ENCODE peak calls at places on chromosomes 7 and 10, in five cellular contexts. D is H9, A is mesenchymal stem cell, T is H1, C is trophoblast cell. K is an unnamed sample.

GRCh38 chr10:108424656-108425055 is 1260.2 kb upstream of the SORCS1 start:
- DNase-seq in D (no peak), A (peak), T (no peak), C (no peak), K (no peak)

GRCh38 chr7:155052982-155053381 is 17.1 kb upstream of the HTR5A start:
- DNase-seq in D (no peak), A (no peak), T (no peak), C (peak), K (no peak)

GRCh38 chr7:15305002-15305600 is 256.7 kb downstream of the AGMO start:
- DNase-seq in D (peak), A (peak), T (no peak), C (peak), K (peak)

GRCh38 chr7:98616381-98617050 is 569 bp upstream of the NPTX2 start:
- DNase-seq in D (peak), A (no peak), T (no peak), C (no peak), K (no peak)

GRCh38 chr7:151020231-151020630 is 4.1 kb downstream of the ATG9B start:
- DNase-seq in D (peak), A (peak), T (no peak), C (no peak), K (no peak)

GRCh38 chr7:27151341-27151944 is 940 bp downstream of the HOXA3 start:
- DNase-seq in D (no peak), A (no peak), T (no peak), C (no peak), K (no peak)

GRCh38 chr10:63684257-63684936 is 163.2 kb downstream of the REEP3 start:
- DNase-seq in D (no peak), A (no peak), T (no peak), C (no peak), K (no peak)

GRCh38 chr10:62582804-62583208 is 208.6 kb downstream of the ZNF365 start:
- DNase-seq in D (no peak), A (peak), T (no peak), C (peak), K (no peak)

GRCh38 chr7:38368191-38368605 is 94.8 kb upstream of the TARP start:
- DNase-seq in D (peak), A (peak), T (peak), C (peak), K (peak)

GRCh38 chr7:137591444-137591843 is 247.9 kb upstream of the PTN start:
- DNase-seq in D (peak), A (peak), T (no peak), C (no peak), K (no peak)

GRCh38 chr7:140587243-140587642 is 53.4 kb downstream of the DENND2A start:
- DNase-seq in D (no peak), A (no peak), T (no peak), C (no peak), K (no peak)

GRCh38 chr7:1291846-1292765 is 59.4 kb downstream of the UNCX start:
- DNase-seq in D (no peak), A (no peak), T (no peak), C (no peak), K (no peak)

GRCh38 chr10:123348721-123349120 is 194.5 kb downstream of the BUB3 start:
- DNase-seq in D (no peak), A (no peak), T (no peak), C (no peak), K (no peak)

GRCh38 chr10:101576229-101576863 is 11.7 kb downstream of the POLL start:
- DNase-seq in D (no peak), A (peak), T (no peak), C (peak), K (no peak)

GRCh38 chr10:69425513-69426298 is 9.0 kb upstream of the TACR2 start:
- DNase-seq in D (no peak), A (no peak), T (no peak), C (peak), K (no peak)

GRCh38 chr7:158246960-158247673 is 340.5 kb downstream of the PTPRN2 start:
- DNase-seq in D (peak), A (no peak), T (no peak), C (no peak), K (no peak)

GRCh38 chr7:41996381-41997035 is 240.5 kb downstream of the GLI3 start:
- DNase-seq in D (no peak), A (peak), T (no peak), C (peak), K (no peak)

GRCh38 chr7:47283497-47284131 is 298.3 kb downstream of the TNS3 start:
- DNase-seq in D (no peak), A (no peak), T (no peak), C (peak), K (no peak)

GRCh38 chr7:37285701-37286475 is 162.8 kb downstream of the ELMO1 start:
- DNase-seq in D (no peak), A (no peak), T (no peak), C (no peak), K (no peak)

GRCh38 chr7:148712610-148713330 is 14.1 kb downstream of the CUL1 start:
- DNase-seq in D (no peak), A (no peak), T (no peak), C (peak), K (no peak)

GRCh38 chr10:14039968-14040668 is 290.6 kb downstream of the FRMD4A start:
- DNase-seq in D (no peak), A (peak), T (no peak), C (peak), K (no peak)

GRCh38 chr10:34911661-34912205 is 96.6 kb upstream of the PARD3 start:
- DNase-seq in D (no peak), A (no peak), T (no peak), C (no peak), K (no peak)

GRCh38 chr10:79303631-79304478 is 43.4 kb upstream of the PPIF start:
- DNase-seq in D (no peak), A (no peak), T (no peak), C (no peak), K (no peak)

DNA sequence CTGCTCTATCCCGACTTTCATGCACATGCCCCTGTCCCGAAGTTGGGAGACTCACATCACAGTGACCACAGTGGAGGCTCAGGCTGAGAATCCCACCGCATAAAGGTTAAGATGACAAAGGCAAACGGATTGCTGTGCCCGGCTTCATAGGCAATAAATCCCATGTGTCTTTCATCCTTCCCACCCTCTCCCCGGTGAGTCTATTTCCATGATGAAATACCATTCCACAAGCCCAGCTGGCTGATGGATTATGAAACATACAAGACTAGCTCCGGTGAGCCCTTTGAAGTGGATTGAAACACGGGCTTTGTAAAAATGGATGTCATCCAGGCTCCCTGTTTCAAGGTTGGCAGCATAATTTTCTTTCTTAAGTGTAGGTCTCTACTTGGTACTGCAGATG is 91.9 kb upstream of the CALN1 start:
- DNase-seq in D (no peak), A (no peak), T (no peak), C (peak), K (no peak)
- H3K4ac ChIP-seq in D (no peak), A (no peak), T (no peak), C (no peak), K (no peak)

DNA sequence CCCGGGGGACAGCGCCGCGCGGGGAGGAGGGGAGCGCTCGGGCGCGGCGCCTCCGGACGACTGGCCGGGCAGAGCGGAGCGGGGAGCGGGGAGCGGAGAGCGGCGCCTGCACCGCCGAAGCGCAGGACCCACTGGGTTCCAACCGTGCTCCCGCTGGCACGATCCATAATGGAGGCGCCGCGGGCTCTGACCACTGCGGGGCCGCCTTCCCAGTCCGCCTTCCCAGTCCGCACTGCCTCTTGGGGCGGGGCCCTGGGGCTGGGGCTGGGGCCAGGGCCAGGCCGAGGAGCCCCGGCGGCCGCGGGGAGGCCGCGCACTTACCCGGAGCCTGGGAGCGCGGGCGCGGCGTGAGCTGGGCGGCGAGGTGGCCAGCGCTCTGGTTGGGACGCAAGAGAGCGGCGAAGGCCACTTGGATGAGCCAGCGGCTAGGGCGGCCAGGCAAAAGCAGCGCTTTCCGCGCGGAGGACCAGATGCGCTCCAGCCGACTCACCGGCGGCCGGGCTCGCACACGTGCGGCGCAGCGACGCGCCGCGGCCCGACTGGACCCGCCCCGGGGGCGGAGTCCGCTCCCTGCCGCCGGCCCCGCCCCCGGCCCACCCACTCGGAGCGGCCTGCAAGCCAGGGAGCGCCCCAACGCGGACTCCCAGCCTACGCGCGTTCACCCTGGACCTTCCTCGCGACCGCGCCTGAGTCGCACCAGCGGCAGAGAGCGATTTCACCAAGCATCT is at the start of gene PUS7:
- DNase-seq in D (peak), A (peak), T (peak), C (peak), K (peak)
- H3K9ac ChIP-seq in D (peak), A (peak), T (peak), C (peak), K (peak)

GRCh38 chr10:117130862-117131389 is 7.1 kb downstream of the VAX1 start:
- DNase-seq in D (no peak), A (no peak), T (no peak), C (no peak), K (no peak)
- H2BK12ac ChIP-seq in D (no peak), A (no peak), T (peak), C (no peak), K (no peak)

DNA sequence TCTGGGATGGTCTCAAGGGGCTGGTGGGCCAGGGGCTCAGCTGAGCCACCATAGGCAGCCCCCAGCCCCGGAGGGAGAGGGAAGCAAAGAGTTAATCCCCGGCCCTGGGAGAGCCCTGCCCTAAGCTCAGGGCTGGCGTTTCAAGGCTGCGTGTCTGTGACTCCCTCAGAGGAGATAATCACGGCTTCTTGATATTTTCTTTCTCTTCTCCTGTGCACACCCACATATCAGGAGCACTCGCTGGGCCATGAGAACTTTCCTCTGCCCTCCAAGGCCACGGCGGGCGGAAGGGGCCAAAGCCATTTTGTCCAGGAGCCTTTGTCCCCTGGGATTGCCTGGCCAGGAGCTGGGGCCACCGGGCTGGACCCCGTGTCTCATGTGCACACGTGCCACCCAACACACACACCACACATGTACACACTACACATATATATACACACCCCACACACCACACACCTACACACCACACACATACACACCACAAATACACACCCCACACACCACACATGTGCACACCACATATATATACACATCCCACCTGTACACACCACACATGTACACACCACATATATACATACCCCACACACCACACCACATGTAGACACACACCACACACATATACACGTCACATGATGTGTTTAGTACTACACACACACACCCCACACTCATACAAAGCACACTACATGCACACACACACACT is 16.9 kb downstream of the VENTX start:
- DNase-seq in D (no peak), A (no peak), T (no peak), C (no peak), K (no peak)
- H3K4ac ChIP-seq in D (no peak), A (no peak), T (peak), C (no peak), K (no peak)

GRCh38 chr10:112831826-112832225 is 118.2 kb upstream of the TCF7L2 start:
- DNase-seq in D (no peak), A (no peak), T (no peak), C (no peak), K (no peak)
- H3K9ac ChIP-seq in D (no peak), A (no peak), T (no peak), C (no peak), K (no peak)